ENCODE peak calls at places on chromosomes 11 and 22, in seven cellular contexts. V, H, X, S, R, Q and T are unnamed samples.

GRCh38 chr11:75969626-75970308 is 154.8 kb downstream of the UVRAG start:
- DNase-seq in V (no peak), H (no peak), X (no peak), S (no peak), R (no peak), Q (no peak), T (no peak)

GRCh38 chr11:71327156-71328085 is 75.0 kb upstream of the SHANK2 start:
- DNase-seq in V (no peak), H (no peak), X (peak), S (no peak), R (no peak), Q (no peak), T (no peak)

GRCh38 chr11:71418643-71419042 is 29.6 kb downstream of the DHCR7 start:
- DNase-seq in V (no peak), H (no peak), X (no peak), S (no peak), R (no peak), Q (no peak), T (no peak)

GRCh38 chr22:40648386-40648785 is 11.9 kb upstream of the MRTFA start:
- DNase-seq in V (no peak), H (no peak), X (no peak), S (no peak), R (no peak), Q (no peak), T (no peak)

GRCh38 chr11:130813196-130813595 is 103.1 kb downstream of the SNX19 start:
- DNase-seq in V (no peak), H (no peak), X (no peak), S (no peak), R (no peak), Q (no peak), T (no peak)

GRCh38 chr22:17980638-17981051 is 43.7 kb downstream of the MICAL3 start:
- DNase-seq in V (peak), H (peak), X (no peak), S (peak), R (no peak), Q (no peak), T (no peak)

GRCh38 chr11:1832989-1833365 is 1.8 kb upstream of the SYT8 start:
- DNase-seq in V (no peak), H (no peak), X (no peak), S (no peak), R (peak), Q (no peak), T (no peak)

GRCh38 chr22:32515074-32515473 is 40.5 kb downstream of the FBXO7 start:
- DNase-seq in V (no peak), H (no peak), X (no peak), S (no peak), R (no peak), Q (no peak), T (no peak)

GRCh38 chr11:112844530-112844929 is 116.7 kb upstream of the NCAM1 start:
- DNase-seq in V (no peak), H (no peak), X (no peak), S (no peak), R (no peak), Q (no peak), T (no peak)
- H3K27ac ChIP-seq in V (no peak), H (no peak), X (no peak), S (no peak), R (no peak), Q (no peak), T (no peak)

DNA sequence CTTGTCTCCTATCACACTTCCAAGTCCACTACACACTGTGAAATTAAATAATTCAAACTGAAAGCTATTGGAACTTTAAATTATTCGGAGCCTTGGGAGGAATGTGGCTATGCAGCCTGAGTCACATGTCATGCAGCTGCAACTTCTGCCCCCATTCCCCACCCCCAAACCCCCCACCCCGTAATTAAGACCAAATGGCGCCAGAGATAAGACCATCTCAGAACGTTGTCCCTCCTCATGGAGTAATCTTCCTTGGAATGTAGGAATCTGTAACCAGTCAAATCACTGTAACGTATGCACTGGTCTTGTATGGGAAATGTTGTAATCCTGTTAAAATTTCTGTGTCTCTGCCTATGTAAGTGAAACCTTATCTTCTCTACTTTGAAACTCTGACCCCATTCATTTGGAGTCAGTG is 37.0 kb downstream of the GAB2 start:
- DNase-seq in V (no peak), H (no peak), X (no peak), S (no peak), R (no peak), Q (no peak), T (no peak)
- TF ChIP-seq CTCF in V (no peak), H (no peak), X (no peak), S (no peak), R (no peak), Q (no peak), T (no peak)

DNA sequence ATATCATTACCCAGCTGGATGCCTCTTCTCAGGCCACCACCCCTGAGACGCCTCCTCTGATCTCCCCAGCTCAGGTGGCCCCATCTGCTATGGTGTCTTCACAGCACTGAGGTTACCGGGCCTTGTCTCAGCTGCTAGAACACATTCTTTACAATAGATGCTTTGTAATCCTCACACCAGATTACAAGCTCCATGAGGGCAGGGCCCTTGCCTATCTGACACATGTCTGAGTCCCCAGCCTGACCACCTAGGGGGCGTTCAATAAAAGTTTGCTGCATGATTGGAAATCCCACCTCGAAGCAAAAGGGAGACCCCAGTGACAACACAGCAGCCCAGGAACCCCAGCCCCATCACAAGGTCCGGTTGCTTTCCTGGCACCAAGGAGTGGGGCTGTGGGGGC is 2.0 kb downstream of the MACROD1 start:
- DNase-seq in V (no peak), H (no peak), X (no peak), S (no peak), R (no peak), Q (no peak), T (no peak)
- H3K27ac ChIP-seq in V (no peak), H (no peak), X (no peak), S (peak), R (no peak), Q (no peak), T (peak)

GRCh38 chr11:44774736-44775135 is 48.0 kb downstream of the TSPAN18 start:
- DNase-seq in V (peak), H (no peak), X (peak), S (no peak), R (no peak), Q (no peak), T (no peak)

GRCh38 chr11:44776840-44777536 is 50.2 kb downstream of the TSPAN18 start:
- DNase-seq in V (no peak), H (no peak), X (peak), S (no peak), R (no peak), Q (no peak), T (no peak)

GRCh38 chr11:44774131-44774530 is 47.4 kb downstream of the TSPAN18 start:
- DNase-seq in V (peak), H (peak), X (peak), S (peak), R (no peak), Q (peak), T (no peak)

GRCh38 chr11:44777537-44778199 is 50.9 kb downstream of the TSPAN18 start:
- DNase-seq in V (no peak), H (no peak), X (peak), S (no peak), R (no peak), Q (no peak), T (no peak)

DNA sequence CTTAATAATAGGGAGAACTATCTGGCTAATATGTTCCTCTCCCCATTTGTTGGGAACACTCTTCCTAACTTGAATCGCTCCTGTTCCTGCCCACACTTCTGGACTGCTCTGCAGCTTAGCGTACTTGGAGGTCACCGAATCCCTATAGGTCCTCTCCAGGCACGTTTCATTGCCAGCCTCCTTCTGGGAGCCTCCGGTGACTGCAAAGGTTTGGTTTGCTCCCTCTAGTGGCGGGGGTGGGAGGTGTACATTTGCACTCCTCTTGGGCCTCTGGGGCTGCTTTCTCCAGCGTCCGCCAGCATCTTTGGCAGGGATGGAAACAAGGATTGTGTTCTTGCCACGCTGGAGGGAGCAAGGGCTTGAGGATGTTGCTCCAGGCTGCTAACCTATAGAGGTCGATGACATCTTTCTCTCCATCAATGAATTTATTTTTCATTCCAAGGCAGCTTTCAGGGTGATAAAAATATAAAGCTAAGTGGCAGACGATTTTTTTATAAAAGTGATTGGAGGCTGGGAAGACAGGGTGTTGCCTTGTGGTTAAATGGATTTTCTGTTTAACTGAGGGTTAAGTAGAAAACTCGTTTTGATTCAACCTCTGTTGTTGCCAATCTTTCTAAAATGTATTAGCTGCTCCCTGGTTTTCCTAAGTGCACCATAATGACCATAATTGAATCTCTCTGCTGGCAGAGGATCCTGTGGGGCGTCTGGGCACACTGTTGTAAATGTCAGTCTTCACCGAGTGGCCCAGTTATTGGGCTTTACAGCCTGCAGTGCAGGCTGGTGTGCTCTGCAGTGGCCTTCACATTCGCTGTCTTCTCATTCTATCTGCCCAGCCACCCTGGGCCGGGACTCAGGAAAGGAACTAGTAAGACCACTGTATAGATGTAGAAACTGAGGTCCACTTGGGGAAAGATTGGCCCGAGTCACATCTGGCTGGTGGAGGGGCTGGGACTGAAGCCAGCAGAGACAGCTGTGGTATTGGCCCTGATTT is 48.9 kb downstream of the TSPAN18 start:
- DNase-seq in V (peak), H (peak), X (peak), S (peak), R (no peak), Q (peak), T (peak)
- TF ChIP-seq CTCF in V (peak), H (peak), X (peak), S (peak), R (peak), Q (peak), T (peak)

GRCh38 chr11:118009821-118010737 is 23.9 kb downstream of the IL10RA start:
- DNase-seq in V (no peak), H (no peak), X (peak), S (no peak), R (no peak), Q (no peak), T (no peak)
- H3K27ac ChIP-seq in V (no peak), H (no peak), X (peak), S (peak), R (no peak), Q (peak), T (no peak)

DNA sequence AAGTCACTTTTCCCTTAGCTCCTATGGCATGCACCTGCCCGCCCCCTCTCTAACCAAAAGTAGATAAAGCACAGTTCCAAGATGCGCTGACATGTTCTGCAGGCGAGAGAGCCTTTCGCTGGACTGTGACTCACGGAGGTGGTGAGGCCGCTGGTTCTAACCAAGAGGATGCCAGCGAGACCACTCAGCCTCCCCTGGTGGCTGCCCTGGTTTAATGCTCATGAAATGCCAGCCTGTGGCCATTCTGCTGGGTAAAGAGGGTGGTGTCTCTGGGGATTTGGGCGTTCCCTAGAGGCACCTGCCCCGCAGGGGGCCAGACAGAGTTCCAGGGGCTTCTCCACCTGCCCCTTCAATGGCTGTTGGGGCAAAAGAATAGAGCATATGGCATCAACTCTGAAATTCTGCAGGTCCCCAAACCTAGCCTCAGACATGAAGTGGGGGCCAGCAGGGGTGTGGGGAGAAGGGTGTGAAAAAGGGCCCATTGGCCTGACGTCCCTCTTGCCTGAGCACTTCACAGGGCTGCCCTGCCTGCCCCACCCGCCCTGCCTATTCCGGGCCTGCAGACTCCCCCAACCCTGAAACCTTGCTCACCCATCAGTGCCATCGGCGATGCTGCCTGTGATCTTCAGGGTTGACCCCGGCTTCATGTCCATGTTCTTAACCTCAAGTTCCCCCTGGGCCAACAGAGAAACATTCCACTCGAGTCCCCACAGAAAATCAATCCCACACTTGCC is 8.5 kb downstream of the LGALS2 start:
- DNase-seq in V (no peak), H (peak), X (no peak), S (no peak), R (no peak), Q (no peak), T (no peak)
- TF ChIP-seq CTCF in V (peak), H (no peak), X (no peak), S (no peak), R (no peak), Q (no peak), T (peak)